ENCODE peak calls at places on chromosome 17, in six cellular contexts. One of them, this sample, is unnamed.

GRCh38 chr17:1487939-1488825 is 4.3 kb downstream of the MYO1C start:
- DNase-seq in kidney: peak
- DNase-seq in choroid plexus epithelial cell: peak
- DNase-seq in tibial artery: peak
- DNase-seq in NB4: no peak
- DNase-seq in heart right ventricle: peak
- DNase-seq in this sample: peak

GRCh38 chr17:45345554-45346254 is 28.9 kb upstream of the MAP3K14 start:
- DNase-seq in tibial artery: no peak
- DNase-seq in heart right ventricle: peak
- DNase-seq in NB4: peak
- DNase-seq in kidney: no peak
- DNase-seq in choroid plexus epithelial cell: peak
- DNase-seq in this sample: peak

GRCh38 chr17:33200116-33200515 is 93.0 kb downstream of the ASIC2 start:
- DNase-seq in heart right ventricle: no peak
- DNase-seq in kidney: no peak
- DNase-seq in choroid plexus epithelial cell: no peak
- DNase-seq in tibial artery: peak
- DNase-seq in NB4: no peak
- DNase-seq in this sample: no peak

GRCh38 chr17:11304568-11304967 is 63.6 kb downstream of the SHISA6 start:
- DNase-seq in choroid plexus epithelial cell: no peak
- DNase-seq in kidney: no peak
- DNase-seq in tibial artery: no peak
- DNase-seq in heart right ventricle: no peak
- DNase-seq in NB4: no peak
- DNase-seq in this sample: no peak

GRCh38 chr17:64327201-64327930 is 63.3 kb downstream of the PECAM1 start:
- DNase-seq in heart right ventricle: peak
- DNase-seq in kidney: no peak
- DNase-seq in choroid plexus epithelial cell: peak
- DNase-seq in NB4: no peak
- DNase-seq in tibial artery: no peak
- DNase-seq in this sample: no peak

GRCh38 chr17:47630614-47631013 is 19.1 kb upstream of the KPNB1 start:
- DNase-seq in tibial artery: no peak
- DNase-seq in NB4: no peak
- DNase-seq in choroid plexus epithelial cell: no peak
- DNase-seq in kidney: no peak
- DNase-seq in heart right ventricle: no peak
- DNase-seq in this sample: no peak

GRCh38 chr17:67289174-67289876 is 44.3 kb upstream of the HELZ start:
- DNase-seq in tibial artery: peak
- DNase-seq in NB4: no peak
- DNase-seq in heart right ventricle: peak
- DNase-seq in choroid plexus epithelial cell: peak
- DNase-seq in kidney: peak
- DNase-seq in this sample: peak

GRCh38 chr17:67585077-67585602 is 132.6 kb upstream of the NOL11 start:
- DNase-seq in NB4: no peak
- DNase-seq in tibial artery: no peak
- DNase-seq in choroid plexus epithelial cell: no peak
- DNase-seq in heart right ventricle: no peak
- DNase-seq in kidney: no peak
- DNase-seq in this sample: no peak

GRCh38 chr17:80445152-80446110 is 30.5 kb downstream of the ENDOV start:
- DNase-seq in choroid plexus epithelial cell: no peak
- DNase-seq in tibial artery: no peak
- DNase-seq in heart right ventricle: no peak
- DNase-seq in NB4: peak
- DNase-seq in kidney: no peak
- DNase-seq in this sample: no peak

GRCh38 chr17:31582151-31582907 is 190.9 kb downstream of the RAB11FIP4 start:
- DNase-seq in heart right ventricle: peak
- DNase-seq in NB4: peak
- DNase-seq in kidney: peak
- DNase-seq in choroid plexus epithelial cell: peak
- DNase-seq in tibial artery: peak
- DNase-seq in this sample: peak

GRCh38 chr17:48236681-48237134 is 129.1 kb downstream of the SNX11 start:
- DNase-seq in NB4: no peak
- DNase-seq in choroid plexus epithelial cell: peak
- DNase-seq in kidney: no peak
- DNase-seq in tibial artery: no peak
- DNase-seq in heart right ventricle: no peak
- DNase-seq in this sample: no peak

GRCh38 chr17:8502100-8502499 is 66.4 kb downstream of the NDEL1 start:
- DNase-seq in NB4: no peak
- DNase-seq in kidney: no peak
- DNase-seq in tibial artery: no peak
- DNase-seq in choroid plexus epithelial cell: no peak
- DNase-seq in heart right ventricle: no peak
- DNase-seq in this sample: no peak

GRCh38 chr17:65633988-65634387 is 72.5 kb upstream of the AXIN2 start:
- DNase-seq in heart right ventricle: no peak
- DNase-seq in choroid plexus epithelial cell: peak
- DNase-seq in kidney: no peak
- DNase-seq in NB4: no peak
- DNase-seq in tibial artery: no peak
- DNase-seq in this sample: peak

GRCh38 chr17:15490634-15491261 is 23.3 kb upstream of the CDRT4 start:
- DNase-seq in heart right ventricle: peak
- DNase-seq in kidney: peak
- DNase-seq in tibial artery: peak
- DNase-seq in NB4: peak
- DNase-seq in choroid plexus epithelial cell: peak
- DNase-seq in this sample: peak

GRCh38 chr17:4480929-4481898 is 17.5 kb upstream of the SPNS2 start:
- DNase-seq in kidney: peak
- DNase-seq in NB4: peak
- DNase-seq in choroid plexus epithelial cell: no peak
- DNase-seq in heart right ventricle: no peak
- DNase-seq in tibial artery: peak
- DNase-seq in this sample: no peak

GRCh38 chr17:37494971-37495370 is 5.3 kb downstream of the DUSP14 start:
- DNase-seq in heart right ventricle: no peak
- DNase-seq in NB4: no peak
- DNase-seq in tibial artery: no peak
- DNase-seq in choroid plexus epithelial cell: no peak
- DNase-seq in kidney: no peak
- DNase-seq in this sample: no peak

GRCh38 chr17:63932008-63932561 is at the start of gene CD79B:
- DNase-seq in choroid plexus epithelial cell: no peak
- DNase-seq in NB4: peak
- DNase-seq in heart right ventricle: peak
- DNase-seq in kidney: peak
- DNase-seq in tibial artery: no peak
- DNase-seq in this sample: no peak

GRCh38 chr17:48351916-48352332 is 78.1 kb downstream of the SKAP1 start:
- DNase-seq in kidney: no peak
- DNase-seq in choroid plexus epithelial cell: peak
- DNase-seq in heart right ventricle: no peak
- DNase-seq in tibial artery: no peak
- DNase-seq in NB4: peak
- DNase-seq in this sample: peak

GRCh38 chr17:45427181-45427835 is 5.4 kb downstream of the ARHGAP27 start:
- DNase-seq in heart right ventricle: no peak
- DNase-seq in NB4: no peak
- DNase-seq in tibial artery: no peak
- DNase-seq in kidney: peak
- DNase-seq in choroid plexus epithelial cell: no peak
- DNase-seq in this sample: no peak

GRCh38 chr17:22278302-22279275 is 586.3 kb downstream of the KCNJ18 start:
- DNase-seq in heart right ventricle: no peak
- DNase-seq in kidney: peak
- DNase-seq in choroid plexus epithelial cell: no peak
- DNase-seq in tibial artery: peak
- DNase-seq in NB4: no peak
- DNase-seq in this sample: no peak

GRCh38 chr17:35875439-35876139 is 4.6 kb downstream of the CCL5 start:
- DNase-seq in kidney: no peak
- DNase-seq in tibial artery: no peak
- DNase-seq in choroid plexus epithelial cell: no peak
- DNase-seq in NB4: no peak
- DNase-seq in heart right ventricle: no peak
- DNase-seq in this sample: no peak

GRCh38 chr17:58779446-58779845 is 23.8 kb downstream of the PPM1E start:
- DNase-seq in tibial artery: no peak
- DNase-seq in heart right ventricle: no peak
- DNase-seq in NB4: no peak
- DNase-seq in kidney: no peak
- DNase-seq in choroid plexus epithelial cell: no peak
- DNase-seq in this sample: no peak

GRCh38 chr17:48621410-48622387 is 4.5 kb downstream of the HOXB9 start:
- DNase-seq in NB4: no peak
- DNase-seq in choroid plexus epithelial cell: no peak
- DNase-seq in tibial artery: no peak
- DNase-seq in heart right ventricle: no peak
- DNase-seq in kidney: peak
- DNase-seq in this sample: no peak

GRCh38 chr17:9825751-9826150 is at the start of gene GLP2R:
- DNase-seq in heart right ventricle: no peak
- DNase-seq in choroid plexus epithelial cell: no peak
- DNase-seq in kidney: no peak
- DNase-seq in tibial artery: no peak
- DNase-seq in NB4: no peak
- DNase-seq in this sample: no peak

GRCh38 chr17:51128089-51128488 is 7.4 kb upstream of the SPAG9 start:
- DNase-seq in choroid plexus epithelial cell: no peak
- DNase-seq in kidney: no peak
- DNase-seq in tibial artery: no peak
- DNase-seq in NB4: no peak
- DNase-seq in heart right ventricle: no peak
- DNase-seq in this sample: no peak

GRCh38 chr17:52147431-52147830 is 11.1 kb downstream of the CA10 start:
- DNase-seq in tibial artery: no peak
- DNase-seq in NB4: no peak
- DNase-seq in heart right ventricle: no peak
- DNase-seq in kidney: no peak
- DNase-seq in choroid plexus epithelial cell: no peak
- DNase-seq in this sample: no peak

GRCh38 chr17:65370669-65371126 is 190.8 kb downstream of the AXIN2 start:
- DNase-seq in kidney: no peak
- DNase-seq in heart right ventricle: no peak
- DNase-seq in NB4: peak
- DNase-seq in tibial artery: no peak
- DNase-seq in choroid plexus epithelial cell: no peak
- DNase-seq in this sample: no peak

GRCh38 chr17:78174332-78174869 is 6.0 kb downstream of the SYNGR2 start:
- DNase-seq in choroid plexus epithelial cell: no peak
- DNase-seq in kidney: peak
- DNase-seq in tibial artery: peak
- DNase-seq in NB4: no peak
- DNase-seq in heart right ventricle: peak
- DNase-seq in this sample: no peak

DNA sequence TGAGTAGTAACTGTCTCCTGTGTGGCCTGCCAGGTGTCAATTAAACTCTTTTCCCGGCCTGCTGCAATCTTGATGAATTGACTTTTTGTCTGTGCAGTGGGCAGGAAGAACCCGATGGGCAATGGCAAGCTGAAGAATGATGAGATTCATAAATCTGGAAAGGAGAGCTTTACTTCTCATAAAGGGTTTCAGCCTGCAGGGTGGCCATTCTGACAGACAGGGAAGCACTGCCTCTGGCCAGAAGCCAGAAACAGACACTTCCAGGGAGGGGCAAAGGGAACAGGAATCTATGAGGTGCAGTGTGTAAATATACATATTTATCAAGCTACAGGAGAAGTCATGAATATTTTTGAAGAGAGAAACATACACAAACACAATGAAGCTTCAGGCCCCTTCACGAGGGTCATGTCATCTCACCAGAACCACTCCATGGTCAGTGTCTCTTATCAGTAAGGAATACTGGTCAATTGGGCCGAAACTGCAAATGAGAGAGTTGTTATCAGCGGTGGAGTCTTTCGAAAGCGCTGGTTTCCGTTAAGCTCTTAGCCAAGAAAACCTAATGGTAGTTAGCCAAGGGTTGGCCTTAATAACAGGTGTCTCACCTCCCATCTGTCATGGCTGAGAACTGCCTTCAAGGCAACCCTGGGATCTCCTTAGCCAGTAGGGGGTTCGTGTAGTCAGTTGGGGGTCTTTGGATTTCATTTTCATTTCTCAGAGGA is 1.3 kb upstream of the NARF start:
- DNase-seq in heart right ventricle: no peak
- DNase-seq in NB4: peak
- DNase-seq in choroid plexus epithelial cell: no peak
- DNase-seq in tibial artery: no peak
- DNase-seq in kidney: peak
- DNase-seq in this sample: no peak
- H3K4me3 ChIP-seq in heart right ventricle: peak
- H3K4me3 ChIP-seq in NB4: peak
- H3K4me3 ChIP-seq in choroid plexus epithelial cell: peak
- H3K4me3 ChIP-seq in tibial artery: peak
- H3K4me3 ChIP-seq in kidney: peak
- H3K4me3 ChIP-seq in this sample: peak

GRCh38 chr17:61456688-61457225 is 4.5 kb downstream of the TBX4 start:
- DNase-seq in kidney: no peak
- DNase-seq in choroid plexus epithelial cell: no peak
- DNase-seq in heart right ventricle: no peak
- DNase-seq in NB4: no peak
- DNase-seq in tibial artery: no peak
- DNase-seq in this sample: no peak

GRCh38 chr17:61455754-61456681 is 3.8 kb downstream of the TBX4 start:
- DNase-seq in kidney: no peak
- DNase-seq in NB4: no peak
- DNase-seq in tibial artery: no peak
- DNase-seq in choroid plexus epithelial cell: no peak
- DNase-seq in heart right ventricle: no peak
- DNase-seq in this sample: no peak

GRCh38 chr17:61458491-61459433 is 6.5 kb downstream of the TBX4 start:
- DNase-seq in heart right ventricle: no peak
- DNase-seq in tibial artery: no peak
- DNase-seq in kidney: no peak
- DNase-seq in NB4: no peak
- DNase-seq in choroid plexus epithelial cell: no peak
- DNase-seq in this sample: no peak

GRCh38 chr17:61458000-61458399 is 5.8 kb downstream of the TBX4 start:
- DNase-seq in heart right ventricle: no peak
- DNase-seq in tibial artery: no peak
- DNase-seq in kidney: no peak
- DNase-seq in NB4: no peak
- DNase-seq in choroid plexus epithelial cell: no peak
- DNase-seq in this sample: no peak

GRCh38 chr17:61457226-61457983 is 5.2 kb downstream of the TBX4 start:
- DNase-seq in NB4: no peak
- DNase-seq in choroid plexus epithelial cell: no peak
- DNase-seq in kidney: no peak
- DNase-seq in tibial artery: no peak
- DNase-seq in heart right ventricle: no peak
- DNase-seq in this sample: no peak
- H3K4me3 ChIP-seq in NB4: no peak
- H3K4me3 ChIP-seq in choroid plexus epithelial cell: no peak
- H3K4me3 ChIP-seq in kidney: no peak
- H3K4me3 ChIP-seq in tibial artery: no peak
- H3K4me3 ChIP-seq in heart right ventricle: peak
- H3K4me3 ChIP-seq in this sample: no peak

GRCh38 chr17:42409467-42410351 is 13.3 kb downstream of the CAVIN1 start:
- DNase-seq in kidney: no peak
- DNase-seq in tibial artery: peak
- DNase-seq in NB4: no peak
- DNase-seq in heart right ventricle: no peak
- DNase-seq in choroid plexus epithelial cell: peak
- DNase-seq in this sample: peak
- H3K4me3 ChIP-seq in kidney: no peak
- H3K4me3 ChIP-seq in tibial artery: peak
- H3K4me3 ChIP-seq in NB4: no peak
- H3K4me3 ChIP-seq in heart right ventricle: no peak
- H3K4me3 ChIP-seq in choroid plexus epithelial cell: no peak
- H3K4me3 ChIP-seq in this sample: peak

GRCh38 chr17:39663340-39663687 is 1.8 kb upstream of the TCAP start:
- DNase-seq in kidney: no peak
- DNase-seq in heart right ventricle: no peak
- DNase-seq in tibial artery: no peak
- DNase-seq in choroid plexus epithelial cell: no peak
- DNase-seq in NB4: no peak
- DNase-seq in this sample: no peak
- H3K4me3 ChIP-seq in kidney: no peak
- H3K4me3 ChIP-seq in heart right ventricle: no peak
- H3K4me3 ChIP-seq in tibial artery: no peak
- H3K4me3 ChIP-seq in choroid plexus epithelial cell: no peak
- H3K4me3 ChIP-seq in NB4: no peak
- H3K4me3 ChIP-seq in this sample: no peak